ENCODE peak calls at places on chromosomes 5 and 9, in four cellular contexts. C, B, K and V are unnamed samples.

GRCh38 chr9:134594376-134594941 is 47.1 kb upstream of the COL5A1 start:
- DNase-seq in C (no peak), K (no peak), B (peak; percentile 89), V (no peak)

GRCh38 chr5:160269017-160269416 is 39.7 kb downstream of the FABP6 start:
- DNase-seq in B (no peak), K (peak; percentile 73), C (peak; percentile 91), V (peak; percentile 90)

GRCh38 chr9:1732670-1733069 is 282.5 kb upstream of the SMARCA2 start:
- DNase-seq in K (no peak), C (no peak), B (no peak), V (no peak)

GRCh38 chr5:125162714-125163113 is 416.3 kb upstream of the ZNF608 start:
- DNase-seq in B (no peak), C (no peak), K (no peak), V (no peak)

GRCh38 chr5:1005362-1005851 is 3.2 kb upstream of the NKD2 start:
- DNase-seq in B (no peak), K (peak; percentile 21), C (no peak), V (no peak)

GRCh38 chr5:138869763-138870500 is 5.2 kb downstream of the LRRTM2 start:
- DNase-seq in B (no peak), K (no peak), C (peak; percentile 51), V (peak; percentile 57)

GRCh38 chr5:122499617-122500016 is 187.6 kb downstream of the SNCAIP start:
- DNase-seq in C (no peak), B (no peak), K (no peak), V (no peak)

GRCh38 chr5:126591549-126591948 is 3.5 kb downstream of the ALDH7A1 start:
- DNase-seq in K (no peak), B (no peak), C (no peak), V (no peak)

GRCh38 chr9:34575775-34576592 is 13.5 kb downstream of the CNTFR start:
- DNase-seq in C (no peak), B (no peak), K (no peak), V (no peak)

GRCh38 chr9:34576943-34577634 is 12.4 kb downstream of the CNTFR start:
- DNase-seq in B (no peak), C (no peak), K (no peak), V (no peak)

GRCh38 chr9:34578241-34579096 is 11.1 kb downstream of the CNTFR start:
- DNase-seq in C (peak; percentile 63), B (no peak), K (peak; percentile 66), V (peak; percentile 53)

GRCh38 chr9:34577635-34578240 is 11.8 kb downstream of the CNTFR start:
- DNase-seq in K (no peak), B (no peak), C (no peak), V (no peak)

DNA sequence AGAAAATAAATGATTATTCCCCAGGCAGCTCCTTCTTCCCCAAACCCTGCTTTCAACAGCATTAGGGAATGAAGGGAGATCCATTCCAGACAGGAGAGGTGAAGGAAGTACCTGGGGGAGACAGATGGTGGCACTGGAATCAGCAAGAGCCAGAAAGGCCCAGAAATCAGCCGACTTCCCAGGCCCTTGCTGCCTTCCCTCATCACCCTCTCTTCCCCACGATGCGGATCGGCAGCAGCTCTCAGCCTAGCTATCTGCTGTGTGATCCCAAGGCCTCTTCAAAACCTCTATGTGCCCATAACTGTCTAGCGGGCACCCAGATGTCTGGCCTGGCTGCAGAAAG is 13.0 kb downstream of the CNTFR start:
- DNase-seq in B (no peak), C (no peak), K (no peak), V (no peak)
- TF ChIP-seq CTCF in B (no peak), C (no peak), K (no peak), V (no peak)

DNA sequence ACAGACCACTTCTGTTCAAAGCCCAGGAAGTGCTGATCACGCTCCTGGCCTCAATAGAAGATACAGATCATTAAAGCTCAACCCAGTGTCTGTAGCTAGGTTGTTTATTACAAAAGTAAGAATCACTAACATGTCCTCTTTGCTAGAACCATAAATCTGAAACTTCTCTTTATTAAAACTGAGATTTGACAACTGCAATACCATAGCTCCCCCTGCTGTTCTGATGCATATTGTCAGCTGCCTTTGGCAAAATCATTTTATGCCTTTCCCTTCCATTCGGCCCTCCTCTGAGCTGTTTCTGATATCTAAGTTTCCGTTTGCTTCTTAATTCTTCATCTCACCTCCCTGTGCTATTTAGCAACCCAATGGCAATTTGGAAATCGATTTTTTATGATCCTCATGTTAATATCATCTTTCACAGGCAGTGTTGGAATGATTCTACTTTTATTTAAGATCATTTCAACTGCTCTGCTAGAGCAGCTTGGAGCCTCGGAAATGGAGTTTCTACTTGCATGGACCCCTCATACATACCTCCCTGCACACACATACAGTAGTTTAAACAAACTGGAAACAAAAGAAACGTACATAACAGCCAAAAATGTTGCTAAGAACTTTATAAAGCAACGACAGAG is 998.8 kb downstream of the MAT2B start:
- DNase-seq in K (no peak), C (peak; percentile 69), B (no peak), V (peak; percentile 83)
- TF ChIP-seq CTCF in K (peak; percentile 87), C (peak; percentile 93), B (peak; percentile 43), V (peak; percentile 74)

GRCh38 chr5:59335544-59335943 is 558.0 kb downstream of the PDE4D start:
- DNase-seq in K (no peak), C (no peak), B (no peak), V (no peak)
- TF ChIP-seq CTCF in K (peak; percentile 70), C (no peak), B (no peak), V (no peak)

GRCh38 chr5:162209005-162209605 is 141.5 kb downstream of the GABRG2 start:
- DNase-seq in C (no peak), B (no peak), K (no peak), V (peak; percentile 48)
- TF ChIP-seq CTCF in C (no peak), B (no peak), K (peak; percentile 51), V (peak; percentile 25)

GRCh38 chr9:21070887-21071286 is 6.9 kb downstream of the IFNB1 start:
- DNase-seq in B (no peak), C (peak; percentile 2), K (no peak), V (peak; percentile 7)

GRCh38 chr9:21075484-21075883 is 2.3 kb downstream of the IFNB1 start:
- DNase-seq in B (no peak), C (no peak), K (no peak), V (no peak)

GRCh38 chr9:21070171-21070571 is 7.6 kb downstream of the IFNB1 start:
- DNase-seq in B (no peak), C (peak; percentile 98), K (no peak), V (peak; percentile 96)
- TF ChIP-seq CTCF in B (no peak), C (peak; percentile 14), K (no peak), V (peak; percentile 49)